ENCODE peak calls at places on chromosomes 1 and 21, in eight cellular contexts. K is GM23338, B is RWPE2, M is lung, G is aorta, X is foreskin keratinocyte, H is upper lobe of right lung, V is A549. F is an unnamed sample.

GRCh38 chr1:46180082-46180616 is 3.9 kb upstream of the P3R3URF start:
- ATAC-seq in K (peak; percentile 74), B (peak; percentile 47), M (no peak), G (no peak), X (peak; percentile 23), H (peak; percentile 67), V (peak; percentile 36), F (no peak)

GRCh38 chr1:44025816-44026215 is 5.4 kb downstream of the SLC6A9 start:
- ATAC-seq in K (no peak), B (no peak), M (no peak), G (no peak), X (no peak), H (peak; percentile 22), V (no peak), F (no peak)

GRCh38 chr21:43210454-43211084 is 41.8 kb downstream of the CRYAA start:
- ATAC-seq in K (no peak), B (no peak), M (no peak), G (no peak), X (no peak), H (no peak), V (peak; percentile 62), F (no peak)

GRCh38 chr1:32886012-32886827 is at the start of gene HPCA:
- ATAC-seq in K (peak; percentile 91), B (peak; percentile 66), M (peak; percentile 73), G (peak; percentile 59), X (peak; percentile 76), H (peak; percentile 84), V (peak; percentile 90), F (peak; percentile 83)

GRCh38 chr1:220708929-220709801 is 19.0 kb downstream of the C1orf115 start:
- ATAC-seq in K (no peak), B (no peak), M (no peak), G (no peak), X (no peak), H (no peak), V (no peak), F (no peak)

GRCh38 chr1:59096501-59096900 is 200.4 kb upstream of the FGGY start:
- ATAC-seq in K (no peak), B (no peak), M (no peak), G (no peak), X (no peak), H (no peak), V (no peak), F (no peak)

GRCh38 chr1:244210884-244211558 is 159.9 kb downstream of the ZBTB18 start:
- ATAC-seq in K (peak; percentile 98), B (no peak), M (no peak), G (no peak), X (peak; percentile 48), H (peak; percentile 75), V (peak; percentile 71), F (peak; percentile 20)

GRCh38 chr1:58895559-58896135 is 111.8 kb upstream of the JUN start:
- ATAC-seq in K (no peak), B (peak; percentile 42), M (no peak), G (peak; percentile 43), X (peak; percentile 24), H (peak; percentile 71), V (peak; percentile 39), F (no peak)

GRCh38 chr21:32889596-32889995 is 118.0 kb upstream of the PAXBP1 start:
- ATAC-seq in K (no peak), B (no peak), M (no peak), G (no peak), X (no peak), H (no peak), V (no peak), F (no peak)

GRCh38 chr1:169631249-169631648 is 1.3 kb upstream of the SELP start:
- ATAC-seq in K (no peak), B (no peak), M (no peak), G (no peak), X (no peak), H (no peak), V (no peak), F (no peak)

DNA sequence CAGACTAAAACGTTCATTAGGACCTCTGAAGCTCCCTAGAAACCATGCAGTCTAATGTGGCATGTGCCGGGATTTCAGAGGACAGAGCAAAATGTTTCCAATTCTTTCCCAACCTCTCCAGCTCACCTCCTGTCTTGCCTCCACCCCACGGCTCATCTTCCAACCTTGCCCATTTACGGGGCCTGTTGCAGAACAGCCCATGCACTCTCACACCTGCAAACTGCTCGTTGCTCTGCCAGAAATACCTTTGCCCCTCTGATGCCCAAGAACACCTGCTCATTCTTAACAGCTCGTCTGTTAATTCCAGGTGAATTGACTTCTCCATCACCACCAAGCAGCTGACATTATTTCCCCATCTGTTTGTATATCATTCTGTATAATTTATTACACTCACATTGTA is 53.9 kb upstream of the LBR start:
- ATAC-seq in K (no peak), B (no peak), M (no peak), G (no peak), X (no peak), H (no peak), V (no peak), F (no peak)
- H3K27ac ChIP-seq in K (no peak overlapping the region), B (no peak overlapping the region), M (no peak overlapping the region), G (no peak overlapping the region), X (no peak overlapping the region), H (no peak overlapping the region), V (no peak overlapping the region), F (peak overlapping the region; percentile 75)

DNA sequence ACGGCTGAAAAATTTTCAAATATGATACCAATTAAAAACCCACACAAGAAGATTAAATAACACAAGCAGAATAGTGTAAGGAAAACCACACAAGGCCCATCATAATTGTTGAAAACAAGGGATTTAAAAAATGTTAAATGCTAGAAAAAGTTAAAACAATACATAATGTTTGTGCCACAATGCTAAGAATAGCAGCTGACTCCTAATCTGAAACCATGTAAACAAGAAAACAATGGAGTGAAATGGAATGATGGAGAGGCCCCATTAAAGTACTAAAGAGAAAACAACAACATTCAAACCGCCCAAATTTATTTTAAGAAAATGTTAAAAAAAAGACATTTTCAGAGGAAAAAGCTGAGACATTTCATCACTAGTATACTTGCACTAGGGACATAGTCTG is 663.6 kb upstream of the NCAM2 start:
- ATAC-seq in K (no peak), B (no peak), M (no peak), G (no peak), X (no peak), H (no peak), V (no peak), F (no peak)
- H3K27ac ChIP-seq in K (no peak overlapping the region), B (no peak overlapping the region), M (no peak overlapping the region), G (no peak overlapping the region), X (no peak overlapping the region), H (no peak overlapping the region), V (no peak overlapping the region), F (no peak overlapping the region)

GRCh38 chr1:212671342-212672031 is 28.2 kb downstream of the BATF3 start:
- ATAC-seq in K (peak; percentile 46), B (peak; percentile 68), M (no peak), G (peak; percentile 19), X (peak; percentile 91), H (peak; percentile 84), V (peak; percentile 36), F (peak; percentile 35)
- H3K27ac ChIP-seq in K (peak overlapping the region; percentile 10), B (no peak overlapping the region), M (no peak overlapping the region), G (no peak overlapping the region), X (no peak overlapping the region), H (no peak overlapping the region), V (peak overlapping the region; percentile 65), F (no peak overlapping the region)

GRCh38 chr1:218294531-218294930 is 9.4 kb downstream of the RRP15 start:
- ATAC-seq in K (no peak), B (no peak), M (no peak), G (no peak), X (peak; percentile 52), H (no peak), V (no peak), F (no peak)
- H3K27ac ChIP-seq in K (no peak overlapping the region), B (no peak overlapping the region), M (no peak overlapping the region), G (no peak overlapping the region), X (no peak overlapping the region), H (no peak overlapping the region), V (no peak overlapping the region), F (no peak overlapping the region)

F was measured in gastroesophageal sphincter.